ENCODE peak calls at places on chromosomes 6 and 20, in six cellular contexts. L is uterus, F is PC-3, Q is endothelial cell of umbilical vein, P is fibroblast of lung, D is upper lobe of right lung. T is an unnamed sample.

GRCh38 chr6:146191166-146191565 is 162.3 kb downstream of the GRM1 start:
- DNase-seq in L (no peak), F (no peak), Q (no peak), P (no peak), D (no peak), T (no peak)

GRCh38 chr6:154367839-154368695 is 11.5 kb upstream of the IPCEF1 start:
- DNase-seq in L (no peak), F (peak), Q (no peak), P (peak), D (no peak), T (no peak)

GRCh38 chr20:36824142-36824940 is 50.8 kb upstream of the DSN1 start:
- DNase-seq in L (no peak), F (peak), Q (no peak), P (no peak), D (no peak), T (no peak)

GRCh38 chr6:148932731-148933130 is 185.9 kb downstream of the UST start:
- DNase-seq in L (no peak), F (no peak), Q (no peak), P (no peak), D (no peak), T (no peak)

GRCh38 chr6:167491403-167492095 is 166.7 kb downstream of the TTLL2 start:
- DNase-seq in L (no peak), F (no peak), Q (no peak), P (no peak), D (peak), T (no peak)

GRCh38 chr20:8118735-8119134 is 13.3 kb upstream of the PLCB1 start:
- DNase-seq in L (no peak), F (no peak), Q (no peak), P (no peak), D (no peak), T (no peak)

GRCh38 chr20:50244352-50245149 is 53.9 kb downstream of the CEBPB start:
- DNase-seq in L (no peak), F (peak), Q (no peak), P (no peak), D (no peak), T (no peak)

GRCh38 chr20:3276400-3277015 is 37.5 kb upstream of the SLC4A11 start:
- DNase-seq in L (no peak), F (peak), Q (peak), P (peak), D (no peak), T (no peak)

GRCh38 chr6:105278035-105278434 is 98.2 kb upstream of the POPDC3 start:
- DNase-seq in L (no peak), F (no peak), Q (no peak), P (no peak), D (no peak), T (no peak)

GRCh38 chr20:44580581-44581268 is 1.7 kb upstream of the PKIG start:
- DNase-seq in L (no peak), F (peak), Q (peak), P (no peak), D (no peak), T (no peak)

GRCh38 chr20:59498291-59498690 is 106.0 kb upstream of the PHACTR3 start:
- DNase-seq in L (no peak), F (no peak), Q (no peak), P (no peak), D (no peak), T (no peak)

GRCh38 chr6:113855500-113856010 is 1.6 kb upstream of the MARCKS start:
- DNase-seq in L (no peak), F (peak), Q (peak), P (peak), D (no peak), T (no peak)

GRCh38 chr6:159463440-159463839 is 229.6 kb downstream of the SOD2 start:
- DNase-seq in L (no peak), F (no peak), Q (no peak), P (no peak), D (no peak), T (no peak)

GRCh38 chr6:26159417-26160273 is 72.4 kb downstream of the HFE start:
- DNase-seq in L (no peak), F (peak), Q (peak), P (peak), D (no peak), T (no peak)

GRCh38 chr6:39646751-39647420 is 78.3 kb downstream of the KIF6 start:
- DNase-seq in L (no peak), F (no peak), Q (no peak), P (no peak), D (no peak), T (no peak)

GRCh38 chr20:20441259-20441658 is 73.4 kb downstream of the INSM1 start:
- DNase-seq in L (no peak), F (no peak), Q (no peak), P (no peak), D (no peak), T (no peak)

GRCh38 chr6:108165714-108166663 is at the start of gene NR2E1:
- DNase-seq in L (no peak), F (no peak), Q (no peak), P (peak), D (no peak), T (no peak)

GRCh38 chr6:161417712-161418457 is 144.0 kb upstream of the AGPAT4 start:
- DNase-seq in L (no peak), F (peak), Q (no peak), P (peak), D (no peak), T (peak)

GRCh38 chr6:100099189-100100074 is 105.4 kb upstream of the MCHR2 start:
- DNase-seq in L (no peak), F (peak), Q (peak), P (peak), D (no peak), T (no peak)

GRCh38 chr6:165725201-165725600 is 62.2 kb upstream of the PDE10A start:
- DNase-seq in L (no peak), F (no peak), Q (no peak), P (no peak), D (no peak), T (no peak)

GRCh38 chr20:31663838-31664695 is 26.4 kb downstream of the COX4I2 start:
- DNase-seq in L (no peak), F (peak), Q (no peak), P (no peak), D (peak), T (no peak)

GRCh38 chr20:37042986-37043972 is 52.5 kb downstream of the RBL1 start:
- DNase-seq in L (no peak), F (no peak), Q (no peak), P (no peak), D (no peak), T (no peak)

GRCh38 chr6:10217111-10217510 is 197.8 kb downstream of the TFAP2A start:
- DNase-seq in L (no peak), F (no peak), Q (no peak), P (no peak), D (no peak), T (no peak)

GRCh38 chr6:75794954-75795739 is 46.1 kb downstream of the MYO6 start:
- DNase-seq in L (no peak), F (no peak), Q (no peak), P (no peak), D (no peak), T (no peak)

GRCh38 chr20:21156266-21156665 is 30.4 kb downstream of the KIZ start:
- DNase-seq in L (no peak), F (no peak), Q (no peak), P (peak), D (no peak), T (peak)

GRCh38 chr6:45209762-45210161 is 118.4 kb upstream of the RUNX2 start:
- DNase-seq in L (no peak), F (peak), Q (no peak), P (no peak), D (no peak), T (no peak)

GRCh38 chr20:36017034-36017951 is 48.9 kb downstream of the CNBD2 start:
- DNase-seq in L (peak), F (peak), Q (peak), P (peak), D (peak), T (peak)

GRCh38 chr6:133553652-133554051 is 312.5 kb downstream of the EYA4 start:
- DNase-seq in L (peak), F (peak), Q (peak), P (peak), D (no peak), T (peak)

GRCh38 chr6:162964703-162965140 is 236.9 kb downstream of the PACRG start:
- DNase-seq in L (peak), F (peak), Q (no peak), P (peak), D (no peak), T (peak)

GRCh38 chr6:119312875-119313338 is 36.7 kb downstream of the MAN1A1 start:
- DNase-seq in L (no peak), F (no peak), Q (no peak), P (no peak), D (no peak), T (no peak)

GRCh38 chr6:38591451-38591850 is 48.3 kb downstream of the BTBD9 start:
- DNase-seq in L (no peak), F (no peak), Q (no peak), P (no peak), D (no peak), T (no peak)

GRCh38 chr6:121856296-121856695 is 420.9 kb downstream of the GJA1 start:
- DNase-seq in L (no peak), F (no peak), Q (no peak), P (peak), D (no peak), T (no peak)

GRCh38 chr6:1477432-1478090 is 88.2 kb downstream of the FOXF2 start:
- DNase-seq in L (no peak), F (peak), Q (peak), P (peak), D (no peak), T (no peak)

GRCh38 chr20:16434087-16434664 is 139.1 kb downstream of the KIF16B start:
- DNase-seq in L (peak), F (peak), Q (peak), P (peak), D (peak), T (no peak)

GRCh38 chr6:121435444-121436069 is at the start of gene GJA1:
- DNase-seq in L (peak), F (peak), Q (peak), P (peak), D (no peak), T (peak)

GRCh38 chr6:86706449-86706848 is 230.9 kb upstream of the HTR1E start:
- DNase-seq in L (no peak), F (peak), Q (no peak), P (no peak), D (no peak), T (no peak)

GRCh38 chr6:106870069-106870468 is 104.5 kb downstream of the CD24 start:
- DNase-seq in L (no peak), F (peak), Q (no peak), P (no peak), D (no peak), T (peak)

GRCh38 chr6:3208096-3208774 is 19.2 kb downstream of the TUBB2B start:
- DNase-seq in L (no peak), F (no peak), Q (no peak), P (peak), D (no peak), T (peak)

GRCh38 chr6:3210024-3210610 is 17.3 kb downstream of the TUBB2B start:
- DNase-seq in L (no peak), F (no peak), Q (no peak), P (no peak), D (no peak), T (no peak)

GRCh38 chr6:3206339-3207015 is 21.0 kb downstream of the TUBB2B start:
- DNase-seq in L (no peak), F (no peak), Q (no peak), P (no peak), D (no peak), T (no peak)

GRCh38 chr6:3209114-3210023 is 18.1 kb downstream of the TUBB2B start:
- DNase-seq in L (peak), F (peak), Q (no peak), P (peak), D (no peak), T (peak)

GRCh38 chr6:3208775-3209113 is 18.7 kb downstream of the TUBB2B start:
- DNase-seq in L (no peak), F (no peak), Q (no peak), P (no peak), D (no peak), T (no peak)
- H3K4me3 ChIP-seq in L (no peak), F (peak), Q (no peak), P (no peak), D (no peak), T (no peak)

GRCh38 chr6:90101403-90101802 is 195.2 kb downstream of the BACH2 start:
- DNase-seq in L (no peak), F (no peak), Q (no peak), P (no peak), D (no peak), T (no peak)
- H3K27ac ChIP-seq in L (no peak), F (no peak), Q (no peak), P (no peak), D (no peak), T (no peak)

DNA sequence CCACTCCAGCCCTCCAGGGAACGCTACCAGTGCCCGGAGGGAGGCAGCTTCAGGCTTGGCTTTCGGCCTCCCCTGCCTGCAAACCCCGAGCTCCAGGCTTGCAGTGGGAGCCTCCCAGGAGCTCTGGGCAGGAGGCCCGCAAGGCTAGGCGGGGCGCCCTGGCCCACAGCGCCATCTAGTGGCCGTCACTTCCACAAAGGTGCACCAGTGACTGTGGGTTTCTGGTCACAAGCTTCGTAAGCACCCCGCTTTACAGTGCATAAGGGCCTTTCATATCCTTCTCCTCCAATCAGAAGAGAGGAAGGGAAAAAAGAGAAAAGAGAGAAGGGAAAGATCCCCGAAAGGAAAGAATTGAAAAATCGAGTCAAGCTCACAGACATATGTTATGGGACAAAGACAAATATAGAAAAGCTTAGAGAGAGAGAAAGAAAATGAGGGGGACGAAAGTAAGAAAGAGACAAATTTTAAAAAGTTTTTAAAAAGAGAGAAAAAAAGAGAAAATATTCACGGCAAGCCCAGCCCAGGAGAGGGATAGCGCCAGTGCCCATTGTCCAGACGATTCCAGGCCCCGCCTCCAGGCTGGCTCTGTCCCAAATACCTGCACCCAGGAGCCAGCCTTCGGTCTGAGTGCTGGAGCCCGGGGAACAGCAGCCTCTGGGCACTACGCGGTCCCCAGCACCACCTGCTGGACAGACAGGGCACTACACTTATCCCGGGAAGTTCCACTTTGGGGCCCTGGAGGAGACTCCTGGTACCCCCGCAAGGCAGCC is 207.1 kb downstream of the PREX1 start:
- DNase-seq in L (peak), F (peak), Q (peak), P (peak), D (peak), T (no peak)
- H3K4me3 ChIP-seq in L (peak), F (peak), Q (no peak), P (peak), D (peak), T (peak)

GRCh38 chr6:32204268-32204715 is 11.8 kb upstream of the GPSM3 start:
- DNase-seq in L (no peak), F (no peak), Q (no peak), P (no peak), D (no peak), T (no peak)
- H3K27ac ChIP-seq in L (no peak), F (no peak), Q (no peak), P (no peak), D (no peak), T (no peak)

DNA sequence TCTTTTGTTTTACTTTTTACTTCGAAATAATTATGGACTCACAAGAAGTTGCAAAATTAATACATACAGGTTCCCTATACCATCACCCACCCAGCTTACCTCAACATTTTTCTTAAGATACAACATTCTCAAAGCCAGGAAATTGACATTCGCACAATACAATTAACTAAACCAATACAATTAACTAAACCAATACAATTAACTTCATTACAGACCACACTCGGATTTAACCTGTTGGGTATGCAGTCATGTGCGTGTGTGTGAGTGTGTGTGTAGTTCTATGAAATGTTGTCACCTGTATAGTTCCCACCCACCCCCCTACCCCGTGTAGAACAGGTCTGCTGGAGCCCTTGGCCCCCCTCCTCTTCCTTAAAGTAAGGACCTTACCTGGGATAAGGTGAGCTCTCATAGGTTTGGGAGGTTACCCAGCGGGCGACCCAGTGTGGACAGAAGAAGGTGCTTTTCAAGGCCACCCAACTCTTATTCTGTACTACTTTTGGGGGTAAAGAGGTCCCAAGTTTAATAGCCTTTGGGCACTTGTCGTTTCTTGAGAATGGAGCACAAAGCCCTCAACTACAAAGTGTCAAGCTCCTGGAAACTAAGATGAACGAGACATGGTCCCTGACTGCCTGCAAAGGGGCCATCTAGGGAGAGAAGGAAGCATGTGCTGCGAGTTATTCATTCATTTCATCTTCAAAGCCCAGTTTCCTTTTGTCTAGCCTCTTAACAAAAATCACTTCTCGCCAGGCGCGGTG is 544 bp upstream of the STK38 start:
- DNase-seq in L (no peak), F (no peak), Q (no peak), P (no peak), D (no peak), T (no peak)
- H3K4me3 ChIP-seq in L (peak), F (peak), Q (no peak), P (peak), D (peak), T (peak)

GRCh38 chr20:5127204-5127858 is 523 bp downstream of the CDS2 start:
- DNase-seq in L (peak), F (peak), Q (peak), P (peak), D (peak), T (no peak)

GRCh38 chr20:5131502-5131901 is 4.7 kb downstream of the CDS2 start:
- DNase-seq in L (no peak), F (no peak), Q (no peak), P (no peak), D (no peak), T (no peak)

GRCh38 chr20:5126512-5127203 is at the start of gene CDS2:
- DNase-seq in L (peak), F (peak), Q (peak), P (peak), D (peak), T (peak)

GRCh38 chr20:5127859-5128409 is 1.1 kb downstream of the CDS2 start:
- DNase-seq in L (no peak), F (no peak), Q (no peak), P (no peak), D (no peak), T (no peak)

DNA sequence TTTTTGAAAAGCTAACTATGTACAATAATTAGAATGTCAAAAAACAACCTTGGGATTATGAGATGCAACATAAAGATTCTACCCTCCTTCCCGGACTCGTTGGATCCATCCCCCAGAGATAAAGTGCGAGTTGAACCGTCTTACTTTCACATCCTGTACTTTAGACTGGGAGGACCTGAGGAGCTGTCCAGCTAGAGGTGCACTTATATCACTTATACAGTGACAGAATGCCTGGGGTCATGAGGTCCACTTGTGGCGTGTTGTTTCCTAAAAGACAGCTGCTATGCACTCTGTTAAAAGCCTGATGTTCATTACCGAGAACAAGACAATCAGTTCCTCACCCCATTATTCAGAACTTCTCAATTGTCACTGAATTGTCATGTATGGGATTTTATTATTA is 2.1 kb downstream of the CDS2 start:
- DNase-seq in L (no peak), F (no peak), Q (no peak), P (no peak), D (no peak), T (no peak)
- H3K27ac ChIP-seq in L (no peak), F (no peak), Q (no peak), P (no peak), D (no peak), T (no peak)

GRCh38 chr20:34706022-34706875 is 2.1 kb downstream of the TP53INP2 start:
- DNase-seq in L (no peak), F (no peak), Q (no peak), P (no peak), D (no peak), T (no peak)
- H3K4me3 ChIP-seq in L (no peak), F (no peak), Q (no peak), P (no peak), D (peak), T (no peak)

DNA sequence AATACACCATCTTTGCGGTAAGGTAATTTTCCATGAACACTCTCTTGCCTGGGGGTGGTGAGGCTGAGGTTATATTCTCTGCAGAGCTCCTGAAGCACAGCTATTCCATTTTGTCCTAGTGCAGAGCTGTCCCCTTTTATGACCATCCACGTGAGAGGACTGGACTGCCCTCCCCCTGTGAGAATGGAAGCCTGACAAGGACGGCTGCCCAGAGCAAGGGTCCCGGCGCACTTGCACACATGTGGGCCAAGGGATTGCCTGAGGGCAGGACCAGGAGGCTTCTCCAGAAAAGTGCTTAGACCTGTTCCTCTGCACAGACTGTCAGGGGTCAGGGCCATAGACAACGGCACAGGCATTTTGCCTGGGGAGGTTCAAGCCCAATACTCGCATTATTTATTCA is 48.2 kb downstream of the SLC22A23 start:
- DNase-seq in L (no peak), F (no peak), Q (no peak), P (no peak), D (no peak), T (no peak)
- H3K27ac ChIP-seq in L (no peak), F (no peak), Q (no peak), P (no peak), D (no peak), T (no peak)

DNA sequence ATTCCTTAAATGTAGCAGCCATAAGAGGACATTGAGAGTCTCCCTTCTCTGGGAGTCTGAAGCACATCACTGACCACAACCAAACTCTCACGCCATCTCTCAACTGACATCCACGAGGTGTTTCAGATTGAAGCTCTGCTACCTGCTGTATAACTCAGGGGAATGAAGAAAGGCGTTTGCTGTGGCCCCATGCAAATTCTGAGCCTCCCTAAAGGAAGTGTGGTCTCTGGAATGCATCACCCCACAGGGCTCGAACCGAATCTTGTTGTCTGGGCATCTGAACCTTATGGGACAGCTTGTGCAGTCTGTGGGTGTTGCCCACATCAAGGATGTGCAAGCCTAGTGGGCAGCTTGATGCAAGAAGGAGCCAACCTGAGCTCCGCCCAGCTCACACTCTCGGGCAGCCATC is 10.9 kb downstream of the PMEPA1 start:
- DNase-seq in L (no peak), F (no peak), Q (no peak), P (no peak), D (no peak), T (no peak)
- H3K4me3 ChIP-seq in L (no peak), F (peak), Q (no peak), P (no peak), D (no peak), T (no peak)

T was measured in AG04450.